ENCODE peak calls at places on chromosomes 12 and 14, in eight cellular contexts. L is ovary; D is H54; X is iPS DF 6.9; T is cerebellar nuclear complex; M is fibroblast of the conjunctiva; H is MG63; O is CD8-positive, alpha-beta T cell. Q is an unnamed sample.

GRCh38 chr12:7638064-7638763 is 27.5 kb downstream of the APOBEC1 start:
- DNase-seq in O (no peak), T (no peak), M (no peak), H (no peak), D (no peak), X (peak; percentile 66), L (no peak), Q (no peak)

GRCh38 chr14:20820063-20820904 is 17.6 kb upstream of the RNASE1 start:
- DNase-seq in M (no peak), L (no peak), H (no peak), T (no peak), D (no peak), X (peak; percentile 33), O (no peak), Q (no peak)

GRCh38 chr12:94648578-94648977 is 1.8 kb downstream of the TMCC3 start:
- DNase-seq in D (no peak), H (no peak), M (no peak), L (no peak), O (no peak), T (no peak), X (no peak), Q (no peak)

GRCh38 chr14:76647699-76648298 is 113.5 kb upstream of the VASH1 start:
- DNase-seq in X (peak; percentile 35), D (peak; percentile 47), M (peak; percentile 44), O (no peak), T (no peak), L (no peak), H (no peak), Q (peak; percentile 18)

GRCh38 chr12:99558113-99558512 is 89.4 kb upstream of the GARIN6 start:
- DNase-seq in L (no peak), O (no peak), T (no peak), M (no peak), X (no peak), D (no peak), H (no peak), Q (no peak)

GRCh38 chr12:48202766-48203165 is 326 bp downstream of the OR10AD1 start:
- DNase-seq in M (no peak), O (no peak), H (no peak), T (no peak), X (no peak), L (no peak), D (no peak), Q (no peak)

GRCh38 chr12:59113831-59114273 is 193.5 kb upstream of the LRIG3 start:
- DNase-seq in X (peak; percentile 55), M (peak; percentile 82), O (no peak), L (peak; percentile 82), D (peak; percentile 29), T (no peak), H (peak; percentile 67), Q (peak; percentile 80)

GRCh38 chr12:122681814-122682213 is 21.3 kb downstream of the HCAR2 start:
- DNase-seq in H (no peak), M (no peak), D (no peak), T (no peak), X (no peak), O (no peak), L (no peak), Q (no peak)

GRCh38 chr14:39368261-39368959 is 63.8 kb downstream of the FBXO33 start:
- DNase-seq in L (peak; percentile 55), D (peak; percentile 13), H (peak; percentile 50), T (peak; percentile 34), X (peak; percentile 70), M (peak; percentile 71), O (no peak), Q (peak; percentile 77)

GRCh38 chr12:11906284-11906935 is 164.3 kb upstream of the BCL2L14 start:
- DNase-seq in H (no peak), D (no peak), O (no peak), M (no peak), T (no peak), L (no peak), X (no peak), Q (no peak)

GRCh38 chr14:68794856-68795601 is 2.2 kb upstream of the ZFP36L1 start:
- DNase-seq in T (no peak), M (peak; percentile 93), L (no peak), O (peak; percentile 67), H (peak; percentile 63), D (no peak), X (no peak), Q (peak; percentile 47)

GRCh38 chr14:54715811-54716210 is 148.9 kb downstream of the SAMD4A start:
- DNase-seq in H (no peak), X (no peak), T (no peak), M (no peak), D (no peak), L (no peak), O (no peak), Q (no peak)

GRCh38 chr12:5200276-5201087 is 156.8 kb downstream of the KCNA5 start:
- DNase-seq in M (no peak), T (no peak), H (peak; percentile 48), O (no peak), D (no peak), X (peak; percentile 57), L (no peak), Q (peak; percentile 49)

GRCh38 chr14:49581961-49582210 is 4.3 kb downstream of the RPS29 start:
- DNase-seq in O (no peak), L (no peak), T (no peak), M (no peak), X (no peak), D (no peak), H (no peak), Q (no peak)

GRCh38 chr12:7695159-7695930 is at the start of gene GDF3:
- DNase-seq in T (no peak), H (no peak), L (no peak), D (no peak), O (no peak), M (no peak), X (no peak), Q (peak; percentile 30)

GRCh38 chr12:6267007-6267721 is 43.3 kb upstream of the PLEKHG6 start:
- DNase-seq in O (no peak), L (no peak), D (no peak), T (no peak), X (no peak), H (no peak), M (no peak), Q (no peak)

GRCh38 chr14:32049361-32050103 is 27.6 kb upstream of the ARHGAP5 start:
- DNase-seq in D (no peak), X (no peak), H (no peak), L (no peak), O (no peak), T (no peak), M (no peak), Q (no peak)

GRCh38 chr12:94769040-94769420 is 118.7 kb upstream of the TMCC3 start:
- DNase-seq in M (no peak), X (no peak), T (no peak), O (no peak), L (no peak), D (no peak), H (no peak), Q (no peak)

GRCh38 chr14:71554323-71554722 is 377.9 kb upstream of the RGS6 start:
- DNase-seq in D (no peak), H (no peak), X (no peak), T (no peak), O (no peak), M (no peak), L (no peak), Q (no peak)

GRCh38 chr12:106632797-106633450 is 50.1 kb downstream of the RFX4 start:
- DNase-seq in X (no peak), H (no peak), D (no peak), O (no peak), L (no peak), T (no peak), M (no peak), Q (no peak)

GRCh38 chr14:95318870-95319311 is 817 bp downstream of the CLMN start:
- DNase-seq in D (no peak), L (peak; percentile 26), O (no peak), M (no peak), H (no peak), X (no peak), T (no peak), Q (no peak)

GRCh38 chr12:65533177-65533883 is 254.8 kb downstream of the MSRB3 start:
- DNase-seq in L (no peak), M (no peak), H (no peak), D (peak; percentile 29), X (no peak), O (no peak), T (no peak), Q (no peak)

GRCh38 chr14:103085106-103086091 is 1.4 kb downstream of the LBHD2 start:
- DNase-seq in D (no peak), M (no peak), L (peak; percentile 21), H (no peak), O (no peak), T (no peak), X (no peak), Q (no peak)

GRCh38 chr12:76470028-76470939 is 89.3 kb downstream of the OSBPL8 start:
- DNase-seq in L (no peak), M (peak; percentile 49), O (no peak), T (no peak), D (peak; percentile 34), H (peak; percentile 37), X (no peak), Q (no peak)

GRCh38 chr12:68158427-68158826 is 1.1 kb downstream of the IFNG start:
- DNase-seq in O (no peak), T (no peak), X (peak; percentile 16), D (peak; percentile 3), H (no peak), M (no peak), L (no peak), Q (no peak)

GRCh38 chr14:98859301-98859700 is 412.7 kb downstream of the BCL11B start:
- DNase-seq in X (no peak), O (no peak), D (no peak), T (no peak), H (no peak), M (no peak), L (no peak), Q (no peak)

GRCh38 chr14:75125617-75126016 is 1.2 kb downstream of the NEK9 start:
- DNase-seq in X (no peak), H (peak; percentile 7), O (no peak), M (no peak), T (no peak), L (no peak), D (no peak), Q (no peak)

GRCh38 chr14:102150083-102150482 is 10.4 kb downstream of the WDR20 start:
- DNase-seq in O (no peak), T (no peak), D (no peak), H (no peak), X (no peak), L (no peak), M (no peak), Q (no peak)

GRCh38 chr12:62594771-62595170 is 128.1 kb downstream of the MON2 start:
- DNase-seq in X (no peak), M (no peak), L (no peak), H (no peak), D (no peak), O (no peak), T (no peak), Q (no peak)

GRCh38 chr14:95504135-95505029 is 12.1 kb downstream of the SYNE3 start:
- DNase-seq in O (no peak), D (no peak), X (no peak), M (no peak), H (peak; percentile 77), L (no peak), T (no peak), Q (no peak)

GRCh38 chr12:132429122-132429931 is 60.6 kb upstream of the FBRSL1 start:
- DNase-seq in D (peak; percentile 54), O (no peak), T (no peak), H (no peak), M (no peak), X (no peak), L (no peak), Q (no peak)

GRCh38 chr12:42987216-42987631 is 397.7 kb upstream of the PRICKLE1 start:
- DNase-seq in O (no peak), M (no peak), X (no peak), T (no peak), H (no peak), L (no peak), D (no peak), Q (no peak)